ENCODE peak calls at places on chromosomes 12 and 14, in five cellular contexts. S, F, Z, X and M are unnamed samples. For H3K36me3 and H3K4me1, the result is how much of the 10 kb centered on the place peaks cover.

GRCh38 chr14:31037709-31038221 is 11.6 kb upstream of the STRN3 start:
- ATAC-seq in S (peak), F (no peak), Z (no peak), X (peak), M (peak)

GRCh38 chr12:9115731-9116689 is at the start of gene A2M:
- ATAC-seq in S (peak), F (peak), Z (no peak), X (no peak), M (peak)

GRCh38 chr12:25321772-25322171 is 71.0 kb upstream of the KRAS start:
- ATAC-seq in S (no peak), F (no peak), Z (no peak), X (no peak), M (no peak)

GRCh38 chr12:15631007-15631715 is 158.0 kb downstream of the EPS8 start:
- ATAC-seq in S (no peak), F (no peak), Z (no peak), X (no peak), M (no peak)

GRCh38 chr14:70067810-70068209 is 120.9 kb downstream of the SLC8A3 start:
- ATAC-seq in S (no peak), F (no peak), Z (no peak), X (no peak), M (no peak)

GRCh38 chr12:15662303-15662980 is 126.7 kb downstream of the EPS8 start:
- ATAC-seq in S (no peak), F (peak), Z (no peak), X (no peak), M (no peak)

GRCh38 chr14:92539875-92540274 is 26.3 kb downstream of the RIN3 start:
- ATAC-seq in S (no peak), F (peak), Z (peak), X (no peak), M (peak)

GRCh38 chr12:118259079-118259478 is 113.6 kb downstream of the TAOK3 start:
- ATAC-seq in S (no peak), F (no peak), Z (no peak), X (no peak), M (no peak)

GRCh38 chr12:39692258-39692853 is 72.8 kb upstream of the ABCD2 start:
- ATAC-seq in S (no peak), F (no peak), Z (peak), X (no peak), M (no peak)

GRCh38 chr14:76112889-76113611 is 38.7 kb upstream of the GPATCH2L start:
- ATAC-seq in S (no peak), F (no peak), Z (no peak), X (no peak), M (no peak)

GRCh38 chr12:79373896-79374499 is 316.8 kb downstream of the PAWR start:
- ATAC-seq in S (peak), F (no peak), Z (peak), X (peak), M (no peak)

GRCh38 chr12:104562763-104563162 is 106.0 kb downstream of the CHST11 start:
- ATAC-seq in S (no peak), F (no peak), Z (no peak), X (no peak), M (no peak)

GRCh38 chr12:104568881-104569280 is 112.1 kb downstream of the CHST11 start:
- ATAC-seq in S (no peak), F (no peak), Z (no peak), X (no peak), M (no peak)

GRCh38 chr12:104566244-104566993 is 109.7 kb downstream of the CHST11 start:
- ATAC-seq in S (no peak), F (no peak), Z (no peak), X (no peak), M (no peak)

GRCh38 chr12:104567832-104568490 is 111.2 kb downstream of the CHST11 start:
- ATAC-seq in S (no peak), F (no peak), Z (no peak), X (no peak), M (no peak)

DNA sequence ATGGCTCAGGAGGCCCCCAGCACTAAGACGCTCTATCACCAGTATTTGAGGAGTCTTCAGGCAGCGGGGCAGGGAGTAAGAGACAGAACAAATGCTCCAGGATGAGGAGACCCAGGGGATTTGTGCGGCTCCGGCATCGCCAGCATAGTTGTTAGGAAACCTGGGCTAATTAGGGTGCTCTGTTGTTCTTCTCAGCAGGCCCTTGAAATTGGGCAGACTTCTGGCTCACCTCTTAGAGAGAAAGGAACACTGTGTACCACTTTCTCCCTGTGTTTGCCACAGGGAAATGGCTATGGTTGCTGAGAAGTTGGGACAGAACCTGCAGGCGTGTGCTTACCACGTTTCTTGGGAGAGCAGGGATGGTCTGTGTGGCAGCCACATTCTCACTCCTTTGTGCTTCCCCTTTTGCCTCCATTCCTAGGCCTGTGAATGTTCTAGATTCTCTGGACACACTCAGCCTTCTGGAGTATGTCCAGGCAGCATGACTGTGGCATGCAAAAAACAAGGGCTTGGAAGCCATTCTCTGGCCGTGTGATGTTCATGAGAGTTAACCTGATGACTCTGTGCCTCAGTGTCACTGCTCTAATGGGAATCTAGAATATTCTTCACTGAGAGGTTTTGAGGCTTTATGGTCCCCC is 109.0 kb downstream of the CHST11 start:
- ATAC-seq in S (no peak), F (no peak), Z (no peak), X (no peak), M (no peak)
- TF ChIP-seq EP300 in S (no peak), F (no peak), Z (no peak), X (no peak), M (no peak)

GRCh38 chr14:21264025-21264801 is 5.0 kb downstream of the HNRNPC start:
- ATAC-seq in S (peak), F (peak), Z (peak), X (peak), M (no peak)
- H3K36me3 ChIP-seq in S (under half), F (under half), Z (under half), X (half or more), M (under half)

GRCh38 chr14:73462815-73463214 is 4.5 kb upstream of the NUMB start:
- ATAC-seq in S (no peak), F (no peak), Z (no peak), X (no peak), M (no peak)

GRCh38 chr14:73462078-73462715 is 3.9 kb upstream of the NUMB start:
- ATAC-seq in S (peak), F (no peak), Z (no peak), X (no peak), M (no peak)

GRCh38 chr14:73463411-73463810 is 5.1 kb upstream of the NUMB start:
- ATAC-seq in S (no peak), F (peak), Z (peak), X (no peak), M (peak)

GRCh38 chr14:73460691-73461127 is 2.4 kb upstream of the NUMB start:
- ATAC-seq in S (no peak), F (no peak), Z (no peak), X (no peak), M (no peak)

DNA sequence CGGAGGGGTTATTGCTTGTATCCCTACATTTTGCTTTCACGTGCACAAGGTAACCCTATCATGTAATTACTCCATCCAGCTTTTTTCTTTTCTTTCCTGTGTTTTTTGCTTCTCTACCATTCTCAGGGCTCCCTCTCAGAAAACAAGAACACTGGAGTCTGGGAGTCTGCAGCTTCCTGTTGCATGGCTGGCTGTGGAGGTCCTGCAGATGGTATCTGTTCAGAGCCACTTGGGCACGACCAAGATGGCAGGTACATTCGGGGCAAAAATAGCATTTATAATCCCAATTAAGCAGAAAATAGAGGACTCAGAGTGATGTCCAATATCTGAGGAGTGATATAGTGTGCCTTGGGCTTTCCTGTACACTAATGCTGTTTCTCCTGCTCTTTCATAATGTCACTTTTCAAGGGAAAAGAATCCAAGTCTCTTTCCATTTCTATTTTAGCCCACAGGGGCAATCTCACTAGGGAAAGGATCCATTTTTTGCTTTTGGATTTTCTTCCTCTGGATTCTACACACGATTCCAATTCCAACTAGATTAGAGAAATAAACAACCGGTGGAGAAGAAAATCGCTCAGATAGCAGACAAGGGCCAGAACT is 3.2 kb upstream of the NUMB start:
- ATAC-seq in S (no peak), F (no peak), Z (no peak), X (no peak), M (no peak)
- H3K4me1 ChIP-seq in S (half or more), F (half or more), Z (under half), X (under half), M (under half)

GRCh38 chr12:73083736-73084135 is 811.6 kb downstream of the TRHDE start:
- ATAC-seq in S (no peak), F (no peak), Z (no peak), X (no peak), M (no peak)
- TF ChIP-seq EP300 in S (no peak), F (no peak), Z (no peak), X (no peak), M (no peak)

GRCh38 chr14:58465425-58465824 is 37.9 kb downstream of the KIAA0586 start:
- ATAC-seq in S (no peak), F (no peak), Z (no peak), X (no peak), M (no peak)
- H3K36me3 ChIP-seq in S (under half), F (under half), Z (under half), X (half or more), M (half or more)

DNA sequence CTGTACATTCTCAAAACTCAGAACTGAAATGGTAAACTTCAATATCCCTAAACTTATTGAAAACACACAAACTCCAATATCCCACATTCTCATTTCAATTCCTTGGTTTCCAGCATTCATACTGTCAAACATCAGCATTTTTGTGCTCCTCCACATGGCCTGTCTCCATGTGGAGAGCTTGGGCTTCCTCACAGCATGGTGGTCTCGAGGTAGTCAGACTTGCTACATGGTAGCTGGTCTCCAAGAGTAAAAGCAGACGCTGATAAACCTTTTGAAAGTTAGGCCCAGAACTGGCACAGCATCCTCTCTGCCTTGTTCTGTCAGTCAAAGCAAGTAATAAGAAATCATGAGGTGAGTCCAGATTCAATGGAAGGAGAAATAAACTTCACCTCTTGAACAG is 70.5 kb downstream of the VCPKMT start:
- ATAC-seq in S (no peak), F (no peak), Z (no peak), X (no peak), M (no peak)
- H3K4me1 ChIP-seq in S (half or more), F (under half), Z (under half), X (under half), M (under half)

DNA sequence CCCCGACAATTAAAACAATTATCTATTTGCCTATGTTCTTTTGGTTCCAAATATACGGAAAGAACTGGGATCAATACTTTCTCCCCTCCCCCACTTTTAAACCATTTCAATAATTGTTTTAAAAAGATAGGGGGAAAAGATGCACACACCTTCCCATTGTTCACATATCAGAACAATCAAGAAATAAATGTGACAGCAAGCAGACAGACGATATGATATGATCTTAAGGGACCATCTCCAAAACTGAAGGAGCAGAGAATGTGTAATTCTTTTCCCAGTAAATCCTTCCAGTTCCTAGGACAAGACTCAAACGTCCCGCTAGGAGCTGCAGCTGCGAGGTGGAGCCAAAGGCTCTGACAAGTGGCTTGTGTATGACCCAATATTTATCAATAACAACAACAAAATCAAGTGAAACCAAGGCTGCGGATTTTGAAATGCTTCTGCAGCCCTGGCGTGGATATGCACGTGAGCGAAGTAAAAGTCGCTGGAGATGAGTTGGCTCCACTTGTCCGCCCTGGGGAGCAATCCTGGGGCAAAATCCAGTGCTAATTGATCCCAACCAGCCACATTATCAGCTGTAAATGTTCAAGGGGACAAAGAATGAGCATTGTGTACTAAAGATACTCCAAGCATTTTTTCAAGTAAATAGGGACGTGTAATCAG is 8.2 kb upstream of the FOXG1 start:
- ATAC-seq in S (no peak), F (no peak), Z (no peak), X (no peak), M (no peak)
- TF ChIP-seq EP300 in S (no peak), F (no peak), Z (no peak), X (no peak), M (no peak)